ENCODE peak calls at places on chromosomes 3 and 15, in ten cellular contexts. B, E, R, U, X, N, H, C, J and F are unnamed samples.
A peak's percentile ranks its signal among the peaks of the same experiment; 100 is the strongest.

GRCh38 chr15:56367156-56367555 is 1.9 kb downstream of the TEX9 start:
- DNase-seq in B (no peak), E (no peak), R (no peak), U (no peak), X (no peak), N (no peak), H (no peak), C (no peak), J (no peak), F (no peak)

GRCh38 chr15:48800811-48801460 is 9.9 kb downstream of the CEP152 start:
- DNase-seq in B (no peak), E (no peak), R (no peak), U (no peak), X (no peak), N (no peak), H (no peak), C (no peak), J (peak; percentile 68), F (no peak)

GRCh38 chr3:155744626-155745324 is at the start of gene PLCH1:
- DNase-seq in B (peak; percentile 63), E (peak; percentile 97), R (peak; percentile 62), U (peak; percentile 74), X (peak; percentile 88), N (peak; percentile 54), H (peak; percentile 47), C (peak; percentile 78), J (peak; percentile 57), F (no peak)

GRCh38 chr3:9746330-9746729 is 3.4 kb upstream of the OGG1 start:
- DNase-seq in B (no peak), E (no peak), R (no peak), U (no peak), X (no peak), N (no peak), H (peak; percentile 79), C (no peak), J (peak; percentile 94), F (no peak)

GRCh38 chr15:97504031-97504430 is 456.5 kb upstream of the ARRDC4 start:
- DNase-seq in B (no peak), E (no peak), R (no peak), U (no peak), X (no peak), N (no peak), H (peak; percentile 93), C (no peak), J (peak; percentile 88), F (no peak)

GRCh38 chr15:87031545-87032230 is 952.0 kb downstream of the AGBL1 start:
- DNase-seq in B (no peak), E (no peak), R (no peak), U (no peak), X (no peak), N (no peak), H (no peak), C (no peak), J (peak; percentile 1), F (no peak)

GRCh38 chr3:115999001-115999400 is 375.7 kb downstream of the GAP43 start:
- DNase-seq in B (no peak), E (no peak), R (no peak), U (no peak), X (no peak), N (no peak), H (no peak), C (no peak), J (no peak), F (no peak)

GRCh38 chr15:63338170-63338569 is 43.5 kb downstream of the CA12 start:
- DNase-seq in B (no peak), E (no peak), R (no peak), U (no peak), X (no peak), N (no peak), H (no peak), C (no peak), J (peak; percentile 27), F (no peak)

GRCh38 chr3:186588619-186589018 is 18.1 kb downstream of the DNAJB11 start:
- DNase-seq in B (no peak), E (no peak), R (no peak), U (no peak), X (no peak), N (no peak), H (no peak), C (no peak), J (no peak), F (no peak)

GRCh38 chr3:179067839-179068238 is 3.8 kb downstream of the ZMAT3 start:
- DNase-seq in B (no peak), E (no peak), R (no peak), U (no peak), X (no peak), N (no peak), H (no peak), C (no peak), J (peak; percentile 26), F (no peak)

GRCh38 chr15:38528279-38528678 is 36.3 kb downstream of the RASGRP1 start:
- DNase-seq in B (no peak), E (no peak), R (no peak), U (no peak), X (no peak), N (no peak), H (peak; percentile 52), C (no peak), J (peak; percentile 33), F (no peak)

GRCh38 chr3:111690242-111690641 is 95.1 kb upstream of the ZBED2 start:
- DNase-seq in B (no peak), E (no peak), R (no peak), U (no peak), X (no peak), N (no peak), H (peak; percentile 78), C (no peak), J (no peak), F (no peak)
- H3K36me3 ChIP-seq in B (no peaks in the 10 kb centered on the region), E (no peaks in the 10 kb centered on the region), R (no peaks in the 10 kb centered on the region), U (no peaks in the 10 kb centered on the region), X (no peaks in the 10 kb centered on the region), N (no peaks in the 10 kb centered on the region), H (no peaks in the 10 kb centered on the region), C (no peaks in the 10 kb centered on the region), J (no peaks in the 10 kb centered on the region), F (no peaks in the 10 kb centered on the region)

DNA sequence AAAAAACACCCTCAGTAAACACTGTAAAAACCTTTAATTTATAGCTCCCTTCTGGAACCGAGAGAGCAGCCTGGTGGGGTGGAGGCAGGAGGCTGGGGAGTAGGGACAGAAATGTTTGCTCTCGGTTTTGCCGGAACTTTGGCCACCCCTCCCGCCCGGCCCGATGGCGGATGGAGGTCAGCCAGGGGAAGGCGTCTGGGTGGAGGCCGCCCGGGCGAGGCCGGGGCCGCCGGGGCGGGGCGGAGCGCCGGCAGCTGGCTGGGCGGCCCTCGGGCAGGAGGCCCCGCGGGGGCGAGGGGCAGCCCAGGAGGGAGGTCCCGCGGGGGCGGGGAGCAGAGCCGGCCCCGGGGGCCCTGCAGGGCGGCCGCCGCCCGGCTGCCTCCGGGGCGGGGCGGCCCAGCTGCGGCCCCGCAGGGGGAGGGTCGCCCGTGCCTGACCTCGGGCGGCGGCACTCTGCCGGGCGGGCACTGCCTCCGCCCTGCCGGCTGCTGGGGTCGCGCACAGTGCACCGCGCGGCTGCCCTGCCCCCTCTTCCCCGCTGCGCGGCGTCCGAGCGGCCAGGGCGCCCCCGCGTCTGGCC is 829 bp upstream of the SKIL start:
- DNase-seq in B (peak; percentile 91), E (peak; percentile 92), R (no peak), U (peak; percentile 90), X (peak; percentile 94), N (peak; percentile 89), H (peak; percentile 72), C (peak; percentile 87), J (peak; percentile 97), F (no peak)
- TF ChIP-seq CTCF in B (no peak), E (no peak), R (no peak), U (no peak), X (no peak), N (no peak), H (no peak), C (no peak), J (no peak), F (no peak)

DNA sequence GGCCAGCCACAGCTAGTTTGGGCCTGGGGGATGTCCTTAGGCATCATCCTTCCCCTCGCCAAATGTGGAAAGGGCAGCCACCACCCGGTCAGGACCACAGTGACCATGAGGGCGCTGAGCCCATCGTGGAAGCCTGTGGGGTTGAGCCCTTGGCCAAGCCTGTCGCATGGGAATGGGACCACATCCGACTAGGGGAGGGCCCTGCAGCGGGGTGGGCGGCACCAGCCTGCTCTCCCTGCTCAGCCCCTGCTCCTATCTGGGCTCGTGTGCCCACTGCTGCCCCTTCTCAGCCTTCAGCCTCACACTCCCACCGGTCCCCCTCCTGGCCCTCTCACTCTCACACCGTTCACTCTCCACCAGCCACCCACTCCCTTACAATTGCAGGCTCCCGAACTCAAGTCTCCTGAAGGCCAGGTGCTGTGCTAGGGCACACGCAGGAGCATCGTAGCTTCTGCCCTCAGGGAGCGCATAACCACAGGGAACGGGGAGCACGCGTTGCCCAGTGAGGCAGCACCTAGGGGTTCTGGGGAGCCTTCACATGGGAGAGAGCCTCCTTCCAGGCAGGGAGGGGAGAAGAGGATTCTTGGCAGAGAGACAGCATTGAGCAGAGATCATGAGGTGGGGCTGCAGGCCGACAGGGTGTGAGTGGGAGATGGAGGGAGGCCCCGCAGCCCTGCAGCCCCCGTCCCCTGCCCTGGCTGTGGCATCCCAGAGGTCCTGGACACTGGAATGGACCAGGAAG is 26.1 kb downstream of the LOXL1 start:
- DNase-seq in B (peak; percentile 57), E (no peak), R (no peak), U (no peak), X (peak; percentile 62), N (no peak), H (no peak), C (no peak), J (no peak), F (no peak)
- H3K27ac ChIP-seq in B (peak overlapping the region; percentile 97), E (peak overlapping the region; percentile 95), R (no peak overlapping the region), U (peak overlapping the region; percentile 97), X (peak overlapping the region; percentile 91), N (peak overlapping the region; percentile 92), H (no peak overlapping the region), C (peak overlapping the region; percentile 91), J (no peak overlapping the region), F (no peak overlapping the region)

DNA sequence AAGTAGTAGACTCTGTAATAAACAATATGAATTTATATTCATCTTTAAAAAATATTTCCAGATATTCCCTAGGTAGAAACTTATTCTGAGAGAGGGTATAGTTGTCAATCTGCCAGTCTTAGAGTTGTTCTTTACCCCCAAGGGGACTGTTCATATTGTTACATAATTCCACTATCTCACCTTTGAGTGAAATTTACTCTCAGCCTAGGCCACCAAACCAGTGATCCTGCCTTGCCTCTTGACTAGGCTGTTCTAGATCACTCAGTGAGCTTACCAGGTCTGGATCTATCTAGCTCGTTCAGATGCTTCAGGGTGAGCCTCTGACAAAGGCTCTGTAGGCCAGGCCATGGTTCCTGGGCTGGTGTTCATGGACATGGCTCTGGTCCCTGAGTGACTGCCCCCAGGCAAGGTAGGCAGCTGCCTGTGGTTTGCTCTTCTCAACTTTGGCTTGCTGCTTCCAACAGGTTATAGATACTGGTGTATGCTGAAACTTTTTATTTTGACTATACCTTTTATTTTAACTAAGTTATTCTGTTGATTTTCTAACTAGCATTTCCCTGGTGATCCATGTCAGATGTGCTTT is 27.6 kb downstream of the ZNF592 start:
- DNase-seq in B (no peak), E (no peak), R (no peak), U (no peak), X (no peak), N (no peak), H (no peak), C (no peak), J (no peak), F (no peak)
- H3K36me3 ChIP-seq in B (no peaks in the 10 kb centered on the region), E (peaks cover 59% of the 10 kb centered on the region), R (peaks cover 3% of the 10 kb centered on the region), U (peaks cover 20% of the 10 kb centered on the region), X (peaks cover 21% of the 10 kb centered on the region), N (no peaks in the 10 kb centered on the region), H (peaks cover 6% of the 10 kb centered on the region), C (no peaks in the 10 kb centered on the region), J (peaks cover 2% of the 10 kb centered on the region), F (peaks cover 51% of the 10 kb centered on the region)